ENCODE peak calls at places on chromosome 19, in five cellular contexts. One of them, this sample, is unnamed.

GRCh38 chr19:2479556-2480194 is 3.7 kb downstream of the GADD45B start:
- DNase-seq in GM12864: no peak
- DNase-seq in psoas muscle: no peak
- DNase-seq in pancreas: peak
- DNase-seq in heart right ventricle: no peak
- DNase-seq in this sample: no peak

GRCh38 chr19:2663920-2664571 is 38.4 kb downstream of the GNG7 start:
- DNase-seq in GM12864: peak
- DNase-seq in psoas muscle: no peak
- DNase-seq in pancreas: no peak
- DNase-seq in heart right ventricle: peak
- DNase-seq in this sample: peak

GRCh38 chr19:1068111-1069001 is 1.4 kb downstream of the ARHGAP45 start:
- DNase-seq in GM12864: no peak
- DNase-seq in psoas muscle: peak
- DNase-seq in pancreas: no peak
- DNase-seq in heart right ventricle: peak
- DNase-seq in this sample: no peak

GRCh38 chr19:45638930-45639729 is at the start of gene EML2:
- DNase-seq in GM12864: no peak
- DNase-seq in psoas muscle: peak
- DNase-seq in pancreas: peak
- DNase-seq in heart right ventricle: no peak
- DNase-seq in this sample: peak

GRCh38 chr19:42573642-42574041 is 21.1 kb downstream of the CEACAM8 start:
- DNase-seq in GM12864: no peak
- DNase-seq in psoas muscle: no peak
- DNase-seq in pancreas: no peak
- DNase-seq in heart right ventricle: no peak
- DNase-seq in this sample: no peak

GRCh38 chr19:831407-832369 is 4.1 kb downstream of the AZU1 start:
- DNase-seq in GM12864: no peak
- DNase-seq in psoas muscle: no peak
- DNase-seq in pancreas: peak
- DNase-seq in heart right ventricle: no peak
- DNase-seq in this sample: no peak

GRCh38 chr19:13938361-13939027 is at the start of gene PODNL1:
- DNase-seq in GM12864: no peak
- DNase-seq in psoas muscle: no peak
- DNase-seq in pancreas: no peak
- DNase-seq in heart right ventricle: no peak
- DNase-seq in this sample: no peak

GRCh38 chr19:11659612-11660011 is 62.3 kb downstream of the ZNF627 start:
- DNase-seq in GM12864: no peak
- DNase-seq in psoas muscle: no peak
- DNase-seq in pancreas: no peak
- DNase-seq in heart right ventricle: no peak
- DNase-seq in this sample: peak

GRCh38 chr19:3547301-3547731 is 8.3 kb downstream of the TEKTIP1 start:
- DNase-seq in GM12864: no peak
- DNase-seq in psoas muscle: no peak
- DNase-seq in pancreas: no peak
- DNase-seq in heart right ventricle: no peak
- DNase-seq in this sample: peak

GRCh38 chr19:32870154-32870573 is 597 bp upstream of the SLC7A9 start:
- DNase-seq in GM12864: no peak
- DNase-seq in psoas muscle: no peak
- DNase-seq in pancreas: no peak
- DNase-seq in heart right ventricle: no peak
- DNase-seq in this sample: no peak

GRCh38 chr19:12720851-12721655 is 2.7 kb downstream of the TNPO2 start:
- DNase-seq in GM12864: no peak
- DNase-seq in psoas muscle: peak
- DNase-seq in pancreas: no peak
- DNase-seq in heart right ventricle: no peak
- DNase-seq in this sample: no peak

GRCh38 chr19:45182758-45183157 is 4.2 kb downstream of the BLOC1S3 start:
- DNase-seq in GM12864: no peak
- DNase-seq in psoas muscle: no peak
- DNase-seq in pancreas: no peak
- DNase-seq in heart right ventricle: no peak
- DNase-seq in this sample: no peak

GRCh38 chr19:4589579-4590410 is 30.3 kb upstream of the SEMA6B start:
- DNase-seq in GM12864: no peak
- DNase-seq in psoas muscle: no peak
- DNase-seq in pancreas: no peak
- DNase-seq in heart right ventricle: no peak
- DNase-seq in this sample: no peak

GRCh38 chr19:51407631-51408131 is 9.8 kb downstream of the SIGLEC10 start:
- DNase-seq in GM12864: no peak
- DNase-seq in psoas muscle: no peak
- DNase-seq in pancreas: peak
- DNase-seq in heart right ventricle: no peak
- DNase-seq in this sample: no peak

GRCh38 chr19:2883686-2884439 is 16.7 kb downstream of the ZNF556 start:
- DNase-seq in GM12864: no peak
- DNase-seq in psoas muscle: no peak
- DNase-seq in pancreas: no peak
- DNase-seq in heart right ventricle: no peak
- DNase-seq in this sample: no peak

GRCh38 chr19:32339988-32340874 is 5.2 kb upstream of the ZNF507 start:
- DNase-seq in GM12864: no peak
- DNase-seq in psoas muscle: peak
- DNase-seq in pancreas: peak
- DNase-seq in heart right ventricle: peak
- DNase-seq in this sample: no peak

GRCh38 chr19:17328517-17329060 is 6.1 kb downstream of the ANO8 start:
- DNase-seq in GM12864: no peak
- DNase-seq in psoas muscle: no peak
- DNase-seq in pancreas: no peak
- DNase-seq in heart right ventricle: no peak
- DNase-seq in this sample: no peak

GRCh38 chr19:14434543-14435319 is 1.6 kb downstream of the PKN1 start:
- DNase-seq in GM12864: no peak
- DNase-seq in psoas muscle: peak
- DNase-seq in pancreas: peak
- DNase-seq in heart right ventricle: peak
- DNase-seq in this sample: no peak

GRCh38 chr19:51329411-51329810 is 12.5 kb downstream of the VSIG10L start:
- DNase-seq in GM12864: no peak
- DNase-seq in psoas muscle: no peak
- DNase-seq in pancreas: no peak
- DNase-seq in heart right ventricle: no peak
- DNase-seq in this sample: no peak

GRCh38 chr19:58088521-58089052 is 9.4 kb downstream of the ZSCAN18 start:
- DNase-seq in GM12864: no peak
- DNase-seq in psoas muscle: no peak
- DNase-seq in pancreas: no peak
- DNase-seq in heart right ventricle: no peak
- DNase-seq in this sample: no peak

GRCh38 chr19:29805026-29805925 is 6.5 kb upstream of the CCNE1 start:
- DNase-seq in GM12864: no peak
- DNase-seq in psoas muscle: peak
- DNase-seq in pancreas: peak
- DNase-seq in heart right ventricle: no peak
- DNase-seq in this sample: no peak

GRCh38 chr19:40614595-40615411 is 13.6 kb downstream of the LTBP4 start:
- DNase-seq in GM12864: no peak
- DNase-seq in psoas muscle: peak
- DNase-seq in pancreas: no peak
- DNase-seq in heart right ventricle: peak
- DNase-seq in this sample: peak

GRCh38 chr19:30476997-30477396 is 104.8 kb downstream of the ZNF536 start:
- DNase-seq in GM12864: no peak
- DNase-seq in psoas muscle: no peak
- DNase-seq in pancreas: no peak
- DNase-seq in heart right ventricle: no peak
- DNase-seq in this sample: no peak

GRCh38 chr19:48344892-48345291 is 18.8 kb downstream of the TMEM143 start:
- DNase-seq in GM12864: no peak
- DNase-seq in psoas muscle: no peak
- DNase-seq in pancreas: no peak
- DNase-seq in heart right ventricle: no peak
- DNase-seq in this sample: no peak

GRCh38 chr19:48342414-48342738 is 17.0 kb downstream of the EMP3 start:
- DNase-seq in GM12864: no peak
- DNase-seq in psoas muscle: no peak
- DNase-seq in pancreas: no peak
- DNase-seq in heart right ventricle: no peak
- DNase-seq in this sample: no peak

GRCh38 chr19:48341515-48342413 is 16.4 kb downstream of the EMP3 start:
- DNase-seq in GM12864: no peak
- DNase-seq in psoas muscle: no peak
- DNase-seq in pancreas: no peak
- DNase-seq in heart right ventricle: no peak
- DNase-seq in this sample: no peak

GRCh38 chr19:48341006-48341405 is 15.7 kb downstream of the EMP3 start:
- DNase-seq in GM12864: no peak
- DNase-seq in psoas muscle: peak
- DNase-seq in pancreas: no peak
- DNase-seq in heart right ventricle: no peak
- DNase-seq in this sample: no peak

DNA sequence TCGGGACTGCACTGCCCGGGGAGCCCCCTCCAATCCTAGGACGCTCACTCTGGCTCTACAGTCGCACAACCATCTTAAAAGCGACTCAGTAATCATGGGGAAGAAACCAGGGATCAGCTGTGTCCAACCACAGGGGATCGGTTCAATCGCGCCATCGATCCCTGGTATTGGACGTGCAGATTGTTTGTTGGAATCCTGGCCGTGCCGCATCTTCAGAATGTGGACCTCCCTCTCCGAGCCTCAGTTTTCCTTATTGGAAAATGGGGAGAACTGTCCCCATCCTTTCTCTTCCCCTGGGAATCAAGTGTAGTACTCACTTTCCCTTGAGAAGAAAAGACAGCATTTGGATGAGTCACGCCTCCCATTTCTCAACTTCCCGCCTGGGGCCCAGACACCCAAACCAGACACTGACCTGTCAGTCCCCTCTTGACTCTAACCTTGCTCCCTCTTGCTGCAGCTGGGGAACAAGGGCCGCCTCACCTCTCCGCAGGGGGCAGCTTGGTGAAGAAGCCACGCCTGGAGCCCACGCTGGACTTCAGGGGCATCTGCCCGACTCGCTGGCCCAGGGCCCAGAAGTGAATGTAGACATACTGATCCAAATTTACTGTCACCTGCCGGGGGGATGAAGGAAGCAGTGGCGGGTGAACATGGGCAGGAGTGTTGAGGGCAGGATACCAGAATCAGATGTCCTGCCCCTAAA is 17.6 kb downstream of the EMP3 start:
- DNase-seq in GM12864: no peak
- DNase-seq in psoas muscle: no peak
- DNase-seq in pancreas: no peak
- DNase-seq in heart right ventricle: no peak
- DNase-seq in this sample: no peak
- H3K4me3 ChIP-seq in GM12864: no peak
- H3K4me3 ChIP-seq in psoas muscle: no peak
- H3K4me3 ChIP-seq in pancreas: no peak
- H3K4me3 ChIP-seq in heart right ventricle: no peak
- H3K4me3 ChIP-seq in this sample: no peak

GRCh38 chr19:46975011-46975917 is 44.4 kb upstream of the NPAS1 start:
- DNase-seq in GM12864: no peak
- DNase-seq in psoas muscle: no peak
- DNase-seq in pancreas: no peak
- DNase-seq in heart right ventricle: no peak
- DNase-seq in this sample: no peak
- TF ChIP-seq CTCF in GM12864: no peak
- TF ChIP-seq CTCF in psoas muscle: no peak
- TF ChIP-seq CTCF in pancreas: no peak
- TF ChIP-seq CTCF in heart right ventricle: no peak
- TF ChIP-seq CTCF in this sample: no peak

DNA sequence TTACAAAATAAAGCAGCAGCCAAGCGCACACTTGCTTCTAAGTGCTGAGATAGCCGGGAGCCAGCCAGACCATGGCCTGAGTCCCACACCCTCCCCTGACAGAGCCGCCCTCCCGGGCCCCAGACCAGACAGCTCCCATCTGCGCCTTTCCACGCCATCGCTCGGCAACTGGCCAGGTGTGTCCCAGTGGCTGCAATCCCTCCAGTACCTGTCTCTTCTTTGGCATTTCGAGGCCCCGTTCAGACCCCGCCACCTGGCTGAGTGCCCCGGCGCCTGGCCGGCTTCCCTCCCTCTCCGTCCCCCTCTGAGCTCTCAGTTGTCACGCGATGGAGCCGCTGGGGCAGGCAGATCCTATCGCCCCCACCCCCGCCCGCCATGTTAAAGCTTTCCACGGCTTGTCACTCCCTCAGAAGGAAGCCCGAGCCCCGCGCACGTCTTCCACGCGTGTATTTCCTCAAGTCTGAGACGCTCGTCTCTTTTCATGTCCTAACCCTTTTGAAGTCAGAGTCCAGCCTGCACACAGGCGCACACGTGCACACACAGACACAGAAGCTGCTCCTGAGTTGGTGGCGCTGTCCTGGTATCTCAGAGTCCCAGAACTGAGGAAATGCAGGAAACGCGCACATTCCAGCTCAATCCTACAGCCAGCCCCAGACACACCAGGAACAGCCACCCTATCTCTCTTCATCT is 7.9 kb downstream of the MLLT1 start:
- DNase-seq in GM12864: no peak
- DNase-seq in psoas muscle: peak
- DNase-seq in pancreas: peak
- DNase-seq in heart right ventricle: peak
- DNase-seq in this sample: no peak
- H3K4me3 ChIP-seq in GM12864: no peak
- H3K4me3 ChIP-seq in psoas muscle: peak
- H3K4me3 ChIP-seq in pancreas: no peak
- H3K4me3 ChIP-seq in heart right ventricle: peak
- H3K4me3 ChIP-seq in this sample: no peak

DNA sequence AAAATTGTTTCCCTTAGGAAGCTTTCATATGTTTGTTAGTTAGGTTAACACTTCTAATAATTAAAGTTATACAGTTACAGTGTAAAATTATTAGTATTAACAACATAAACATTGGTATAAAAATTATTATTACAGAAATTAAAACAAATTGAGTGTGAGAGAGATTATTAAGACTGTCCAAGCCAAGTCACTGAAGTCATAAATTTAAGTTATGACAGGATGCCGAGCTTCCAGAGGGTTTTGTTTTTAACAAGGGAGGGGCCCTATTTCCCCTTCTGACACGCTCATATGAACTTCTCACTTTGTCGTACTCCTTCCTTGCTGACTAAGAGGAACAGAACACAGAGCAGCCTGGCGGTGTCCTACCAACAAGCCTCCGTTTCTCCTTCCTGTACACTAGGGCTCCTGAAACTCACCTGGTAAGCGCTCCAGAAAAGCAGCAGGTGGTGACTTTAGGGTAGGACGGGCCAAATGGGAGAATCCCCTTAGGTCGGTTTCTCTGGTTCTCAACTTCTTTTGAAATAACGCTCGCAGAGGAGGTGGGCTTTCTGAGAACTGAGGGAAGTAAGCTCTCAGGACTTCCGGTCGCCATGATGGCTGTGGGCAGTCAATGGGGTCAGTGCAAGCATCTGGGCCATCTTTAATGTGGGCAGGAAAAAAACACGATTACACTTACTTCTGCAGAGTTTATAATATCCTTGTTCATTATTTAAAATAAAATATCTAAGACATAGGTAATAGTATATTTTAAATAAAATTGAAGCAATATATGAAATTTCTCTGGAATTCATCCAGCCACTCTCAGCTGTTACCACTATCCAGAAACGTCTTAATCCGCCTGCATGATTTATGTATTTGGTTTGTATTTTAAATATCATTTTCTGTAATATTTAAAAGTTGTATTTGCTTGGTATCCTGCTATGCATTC is at the start of gene CARD8:
- DNase-seq in GM12864: peak
- DNase-seq in psoas muscle: peak
- DNase-seq in pancreas: peak
- DNase-seq in heart right ventricle: peak
- DNase-seq in this sample: peak
- TF ChIP-seq CTCF in GM12864: no peak
- TF ChIP-seq CTCF in psoas muscle: no peak
- TF ChIP-seq CTCF in pancreas: no peak
- TF ChIP-seq CTCF in heart right ventricle: no peak
- TF ChIP-seq CTCF in this sample: no peak